ENCODE peak calls at places on chromosomes 4 and X, in eight cellular contexts. One of them, this sample, is unnamed.

GRCh38 chr4:140423106-140423505 is 4.3 kb downstream of the CLGN start:
- DNase-seq in progenitor cell of endocrine pancreas: no peak
- DNase-seq in upper lobe of left lung: no peak
- DNase-seq in GM13976: no peak
- DNase-seq in lower leg skin: no peak
- DNase-seq in fibroblast of pulmonary artery: no peak
- DNase-seq in GM23338: no peak
- DNase-seq in GM12864: no peak
- DNase-seq in this sample: no peak

GRCh38 chr4:10416441-10416840 is 40.8 kb downstream of the ZNF518B start:
- DNase-seq in progenitor cell of endocrine pancreas: no peak
- DNase-seq in GM23338: no peak
- DNase-seq in fibroblast of pulmonary artery: no peak
- DNase-seq in upper lobe of left lung: no peak
- DNase-seq in GM13976: no peak
- DNase-seq in GM12864: no peak
- DNase-seq in lower leg skin: no peak
- DNase-seq in this sample: no peak

GRCh38 chr4:150379454-150379853 is 202.5 kb upstream of the MAB21L2 start:
- DNase-seq in fibroblast of pulmonary artery: peak
- DNase-seq in upper lobe of left lung: no peak
- DNase-seq in progenitor cell of endocrine pancreas: no peak
- DNase-seq in GM12864: no peak
- DNase-seq in GM13976: no peak
- DNase-seq in lower leg skin: no peak
- DNase-seq in GM23338: no peak
- DNase-seq in this sample: no peak

GRCh38 chr4:151153585-151153984 is 54.2 kb downstream of the RPS3A start:
- DNase-seq in fibroblast of pulmonary artery: no peak
- DNase-seq in lower leg skin: no peak
- DNase-seq in upper lobe of left lung: no peak
- DNase-seq in GM12864: no peak
- DNase-seq in GM13976: no peak
- DNase-seq in GM23338: no peak
- DNase-seq in progenitor cell of endocrine pancreas: no peak
- DNase-seq in this sample: no peak

GRCh38 chr4:7390366-7390765 is 44.4 kb downstream of the PSAPL1 start:
- DNase-seq in progenitor cell of endocrine pancreas: no peak
- DNase-seq in GM12864: no peak
- DNase-seq in upper lobe of left lung: no peak
- DNase-seq in GM23338: no peak
- DNase-seq in fibroblast of pulmonary artery: no peak
- DNase-seq in lower leg skin: no peak
- DNase-seq in GM13976: no peak
- DNase-seq in this sample: peak

GRCh38 chrX:10992110-10992509 is 119.0 kb upstream of the HCCS start:
- DNase-seq in lower leg skin: no peak
- DNase-seq in GM23338: no peak
- DNase-seq in progenitor cell of endocrine pancreas: no peak
- DNase-seq in GM12864: no peak
- DNase-seq in upper lobe of left lung: no peak
- DNase-seq in fibroblast of pulmonary artery: no peak
- DNase-seq in GM13976: no peak
- DNase-seq in this sample: no peak

GRCh38 chr4:52640808-52641595 is 18.1 kb downstream of the USP46 start:
- DNase-seq in GM13976: no peak
- DNase-seq in fibroblast of pulmonary artery: peak
- DNase-seq in GM23338: no peak
- DNase-seq in progenitor cell of endocrine pancreas: no peak
- DNase-seq in upper lobe of left lung: no peak
- DNase-seq in GM12864: no peak
- DNase-seq in lower leg skin: no peak
- DNase-seq in this sample: no peak

GRCh38 chrX:79065696-79066095 is 78.8 kb upstream of the GPR174 start:
- DNase-seq in GM13976: no peak
- DNase-seq in lower leg skin: no peak
- DNase-seq in GM12864: peak
- DNase-seq in GM23338: no peak
- DNase-seq in progenitor cell of endocrine pancreas: no peak
- DNase-seq in fibroblast of pulmonary artery: no peak
- DNase-seq in upper lobe of left lung: no peak
- DNase-seq in this sample: no peak

GRCh38 chr4:188190461-188190860 is 51.2 kb downstream of the TRIML1 start:
- DNase-seq in fibroblast of pulmonary artery: no peak
- DNase-seq in progenitor cell of endocrine pancreas: no peak
- DNase-seq in GM23338: no peak
- DNase-seq in GM12864: no peak
- DNase-seq in upper lobe of left lung: no peak
- DNase-seq in lower leg skin: no peak
- DNase-seq in GM13976: no peak
- DNase-seq in this sample: no peak

GRCh38 chr4:39181520-39181904 is 817 bp upstream of the WDR19 start:
- DNase-seq in GM23338: no peak
- DNase-seq in lower leg skin: no peak
- DNase-seq in GM12864: no peak
- DNase-seq in fibroblast of pulmonary artery: no peak
- DNase-seq in GM13976: no peak
- DNase-seq in progenitor cell of endocrine pancreas: no peak
- DNase-seq in upper lobe of left lung: no peak
- DNase-seq in this sample: no peak

GRCh38 chrX:40007746-40008705 is 89.7 kb downstream of the BCOR start:
- DNase-seq in GM12864: no peak
- DNase-seq in GM13976: no peak
- DNase-seq in lower leg skin: no peak
- DNase-seq in fibroblast of pulmonary artery: no peak
- DNase-seq in progenitor cell of endocrine pancreas: no peak
- DNase-seq in upper lobe of left lung: no peak
- DNase-seq in GM23338: peak
- DNase-seq in this sample: no peak

GRCh38 chr4:71460368-71460767 is 121.5 kb downstream of the SLC4A4 start:
- DNase-seq in GM12864: no peak
- DNase-seq in progenitor cell of endocrine pancreas: no peak
- DNase-seq in GM13976: no peak
- DNase-seq in upper lobe of left lung: no peak
- DNase-seq in GM23338: no peak
- DNase-seq in lower leg skin: no peak
- DNase-seq in fibroblast of pulmonary artery: no peak
- DNase-seq in this sample: no peak
- TF ChIP-seq CTCF in GM12864: no peak
- TF ChIP-seq CTCF in progenitor cell of endocrine pancreas: no peak
- TF ChIP-seq CTCF in GM13976: no peak
- TF ChIP-seq CTCF in upper lobe of left lung: no peak
- TF ChIP-seq CTCF in GM23338: no peak
- TF ChIP-seq CTCF in lower leg skin: no peak
- TF ChIP-seq CTCF in fibroblast of pulmonary artery: no peak
- TF ChIP-seq CTCF in this sample: no peak

GRCh38 chrX:1537031-1537715 is at the start of gene P2RY8:
- DNase-seq in lower leg skin: peak
- DNase-seq in upper lobe of left lung: peak
- DNase-seq in fibroblast of pulmonary artery: peak
- DNase-seq in GM13976: peak
- DNase-seq in GM12864: peak
- DNase-seq in progenitor cell of endocrine pancreas: no peak
- DNase-seq in GM23338: no peak
- DNase-seq in this sample: no peak
- TF ChIP-seq CTCF in lower leg skin: no peak
- TF ChIP-seq CTCF in upper lobe of left lung: no peak
- TF ChIP-seq CTCF in fibroblast of pulmonary artery: no peak
- TF ChIP-seq CTCF in GM13976: peak
- TF ChIP-seq CTCF in GM12864: peak
- TF ChIP-seq CTCF in progenitor cell of endocrine pancreas: no peak
- TF ChIP-seq CTCF in GM23338: no peak
- TF ChIP-seq CTCF in this sample: no peak

GRCh38 chr4:143558823-143559756 is 45.6 kb downstream of the SMARCA5 start:
- DNase-seq in GM13976: peak
- DNase-seq in upper lobe of left lung: peak
- DNase-seq in GM23338: peak
- DNase-seq in fibroblast of pulmonary artery: peak
- DNase-seq in GM12864: peak
- DNase-seq in lower leg skin: peak
- DNase-seq in progenitor cell of endocrine pancreas: peak
- DNase-seq in this sample: no peak
- TF ChIP-seq CTCF in GM13976: peak
- TF ChIP-seq CTCF in upper lobe of left lung: peak
- TF ChIP-seq CTCF in GM23338: peak
- TF ChIP-seq CTCF in fibroblast of pulmonary artery: peak
- TF ChIP-seq CTCF in GM12864: peak
- TF ChIP-seq CTCF in lower leg skin: no peak
- TF ChIP-seq CTCF in progenitor cell of endocrine pancreas: peak
- TF ChIP-seq CTCF in this sample: peak

GRCh38 chr4:14130551-14130950 is 503.0 kb upstream of the BOD1L1 start:
- DNase-seq in progenitor cell of endocrine pancreas: no peak
- DNase-seq in GM12864: no peak
- DNase-seq in GM23338: no peak
- DNase-seq in GM13976: no peak
- DNase-seq in fibroblast of pulmonary artery: peak
- DNase-seq in upper lobe of left lung: no peak
- DNase-seq in lower leg skin: no peak
- DNase-seq in this sample: no peak
- TF ChIP-seq CTCF in progenitor cell of endocrine pancreas: no peak
- TF ChIP-seq CTCF in GM12864: no peak
- TF ChIP-seq CTCF in GM23338: no peak
- TF ChIP-seq CTCF in GM13976: no peak
- TF ChIP-seq CTCF in fibroblast of pulmonary artery: no peak
- TF ChIP-seq CTCF in upper lobe of left lung: no peak
- TF ChIP-seq CTCF in lower leg skin: no peak
- TF ChIP-seq CTCF in this sample: no peak

DNA sequence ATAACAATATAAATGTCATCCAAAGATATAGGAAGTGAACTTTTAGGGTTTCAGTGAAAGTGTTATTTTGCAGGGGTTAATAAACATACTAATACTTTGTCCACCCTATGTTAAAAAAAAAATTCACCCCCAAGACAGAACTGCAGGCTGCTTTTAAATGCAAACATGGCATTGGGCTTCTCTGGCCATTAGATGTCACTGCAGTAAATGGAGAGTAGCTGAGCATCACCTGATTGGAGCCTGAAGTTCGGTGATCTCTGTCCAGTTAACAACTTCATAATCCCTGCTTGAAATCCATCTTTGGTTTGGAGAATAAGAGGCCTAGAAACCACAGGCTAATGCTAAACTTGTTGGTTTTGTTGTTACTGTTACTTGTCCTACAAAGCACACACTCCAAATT is 18.7 kb downstream of the SLC25A43 start:
- DNase-seq in fibroblast of pulmonary artery: peak
- DNase-seq in upper lobe of left lung: no peak
- DNase-seq in GM13976: no peak
- DNase-seq in progenitor cell of endocrine pancreas: no peak
- DNase-seq in GM12864: no peak
- DNase-seq in GM23338: no peak
- DNase-seq in lower leg skin: no peak
- DNase-seq in this sample: no peak
- TF ChIP-seq CTCF in fibroblast of pulmonary artery: peak
- TF ChIP-seq CTCF in upper lobe of left lung: no peak
- TF ChIP-seq CTCF in GM13976: no peak
- TF ChIP-seq CTCF in progenitor cell of endocrine pancreas: no peak
- TF ChIP-seq CTCF in GM12864: peak
- TF ChIP-seq CTCF in GM23338: peak
- TF ChIP-seq CTCF in lower leg skin: no peak
- TF ChIP-seq CTCF in this sample: peak